ENCODE peak calls at places on chromosome 20, in seven cellular contexts. V is T-helper 2 cell; W is stimulated activated CD4-positive, alpha-beta T cell treated with anti-CD3 and anti-CD28 coated beads, Interleukin-4, amount 100 ng/mL, for 1 hour; T is SK-MEL-5; S is stimulated activated CD8-positive, alpha-beta memory T cell treated with anti-CD3 and anti-CD28 coated beads, Interleukin-2, amount 100 ng/mL, for 48 hours; A is fibroblast of pulmonary artery; I is H54. N is an unnamed sample.

GRCh38 chr20:35173576-35174192 is 1.8 kb downstream of the PROCR start:
- DNase-seq in V (no peak), W (no peak), T (no peak), S (no peak), A (no peak), I (no peak), N (no peak)

GRCh38 chr20:47610247-47610944 is 108.7 kb downstream of the NCOA3 start:
- DNase-seq in V (no peak), W (peak; percentile 61), T (no peak), S (peak; percentile 47), A (peak; percentile 89), I (peak; percentile 41), N (peak; percentile 65)

GRCh38 chr20:59850018-59850641 is 83.3 kb downstream of the SYCP2 start:
- DNase-seq in V (no peak), W (no peak), T (peak; percentile 61), S (no peak), A (peak; percentile 61), I (no peak), N (no peak)

GRCh38 chr20:59775221-59776055 is 158.0 kb downstream of the SYCP2 start:
- DNase-seq in V (no peak), W (no peak), T (no peak), S (no peak), A (no peak), I (no peak), N (no peak)

GRCh38 chr20:2364014-2364413 is 16.7 kb upstream of the TGM6 start:
- DNase-seq in V (no peak), W (no peak), T (no peak), S (no peak), A (peak; percentile 68), I (no peak), N (no peak)

GRCh38 chr20:34676642-34677373 is at the start of gene PIGU:
- DNase-seq in V (peak; percentile 92), W (peak; percentile 96), T (peak; percentile 96), S (peak; percentile 93), A (peak; percentile 95), I (peak; percentile 84), N (peak; percentile 95)

GRCh38 chr20:19662638-19662995 is 95.4 kb upstream of the RIN2 start:
- DNase-seq in V (no peak), W (no peak), T (no peak), S (no peak), A (no peak), I (no peak), N (no peak)

GRCh38 chr20:7161690-7162089 is 394.2 kb downstream of the BMP2 start:
- DNase-seq in V (no peak), W (no peak), T (peak; percentile 43), S (no peak), A (peak; percentile 45), I (no peak), N (no peak)

GRCh38 chr20:41001497-41001896 is 27.1 kb upstream of the TOP1 start:
- DNase-seq in V (no peak), W (no peak), T (no peak), S (no peak), A (peak; percentile 52), I (no peak), N (no peak)

GRCh38 chr20:10706460-10706811 is 32.6 kb upstream of the JAG1 start:
- DNase-seq in V (no peak), W (no peak), T (no peak), S (no peak), A (no peak), I (no peak), N (no peak)

N was measured in NK-92 treated with Interleukin-12 subunit alpha and Interleukin-12 subunit beta, amount 100 ng/mL, for 24 hours.